ENCODE peak calls at places on chromosomes 3 and 15, in six cellular contexts. Z is tibial artery; W is CD4-positive, CD25-positive, alpha-beta regulatory T cell; A is IMR-90; U is cardiac muscle cell; P is adrenal gland. B is an unnamed sample.

GRCh38 chr3:62318365-62318751 is 55.0 kb downstream of the FEZF2 start:
- DNase-seq in Z (no peak), W (no peak), A (no peak), U (no peak), P (no peak), B (no peak)

GRCh38 chr3:12944849-12945248 is 103.5 kb upstream of the RPL32 start:
- DNase-seq in Z (no peak), W (no peak), A (no peak), U (no peak), P (no peak), B (no peak)

GRCh38 chr3:180646187-180646790 is 33.0 kb downstream of the CCDC39 start:
- DNase-seq in Z (no peak), W (no peak), A (no peak), U (no peak), P (no peak), B (no peak)

GRCh38 chr3:133568294-133569014 is 5.0 kb upstream of the CDV3 start:
- DNase-seq in Z (no peak), W (no peak), A (peak), U (peak), P (peak), B (no peak)

GRCh38 chr15:84653910-84654688 is at the start of gene WDR73:
- DNase-seq in Z (peak), W (peak), A (peak), U (peak), P (peak), B (peak)

GRCh38 chr15:97904196-97904572 is 56.3 kb upstream of the ARRDC4 start:
- DNase-seq in Z (peak), W (peak), A (peak), U (peak), P (peak), B (peak)

GRCh38 chr15:73607405-73607804 is 25.8 kb downstream of the NPTN start:
- DNase-seq in Z (no peak), W (no peak), A (no peak), U (no peak), P (no peak), B (no peak)

GRCh38 chr15:88736204-88736603 is 67.0 kb upstream of the ACAN start:
- DNase-seq in Z (no peak), W (no peak), A (no peak), U (no peak), P (no peak), B (no peak)

GRCh38 chr3:139935071-139935865 is at the start of gene CLSTN2:
- DNase-seq in Z (peak), W (peak), A (no peak), U (peak), P (peak), B (no peak)

GRCh38 chr3:97579365-97579764 is 185.2 kb upstream of the ARL6 start:
- DNase-seq in Z (no peak), W (no peak), A (no peak), U (no peak), P (no peak), B (no peak)

GRCh38 chr3:50242371-50242770 is 6.4 kb downstream of the GNAI2 start:
- DNase-seq in Z (no peak), W (peak), A (no peak), U (no peak), P (no peak), B (no peak)
- H3K4me3 ChIP-seq in Z (no peak), W (peak), A (no peak), U (no peak), P (no peak), B (no peak)

DNA sequence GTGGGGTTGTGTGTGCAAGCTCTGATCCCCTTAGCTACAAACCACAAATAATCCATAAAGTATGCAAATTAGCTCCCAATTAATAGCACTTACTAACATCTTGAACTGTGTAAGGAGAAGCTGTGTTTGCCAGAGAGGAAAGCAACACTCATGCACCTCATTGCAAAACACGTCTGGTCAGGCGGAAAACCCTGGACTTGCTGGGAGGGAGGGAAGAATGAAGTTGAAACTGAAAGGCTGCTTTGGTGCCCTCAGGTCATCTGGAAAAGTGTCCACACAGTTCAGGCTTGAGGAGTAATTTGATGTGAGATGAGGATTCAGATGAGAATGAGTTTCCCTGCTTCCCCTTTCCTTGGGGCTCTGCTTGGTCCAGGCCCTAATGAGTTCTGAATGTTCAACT is 185.5 kb upstream of the ANKRD28 start:
- DNase-seq in Z (no peak), W (no peak), A (peak), U (no peak), P (no peak), B (no peak)
- H3K4me3 ChIP-seq in Z (no peak), W (no peak), A (peak), U (no peak), P (no peak), B (no peak)

GRCh38 chr3:129602730-129603560 is 3.5 kb downstream of the PLXND1 start:
- DNase-seq in Z (peak), W (no peak), A (peak), U (peak), P (peak), B (no peak)
- H3K4me3 ChIP-seq in Z (peak), W (no peak), A (peak), U (no peak), P (peak), B (no peak)

GRCh38 chr3:150183619-150184425 is 213.1 kb upstream of the PFN2 start:
- DNase-seq in Z (peak), W (peak), A (peak), U (peak), P (peak), B (peak)
- H3K4me3 ChIP-seq in Z (peak), W (no peak), A (peak), U (peak), P (peak), B (peak)

B was measured in iPS DF 6.9.